ENCODE peak calls at places on chromosomes 4 and X, in nine cellular contexts. One of them, this sample, is unnamed.

GRCh38 chrX:139332441-139332840 is 198.1 kb upstream of the F9 start:
- DNase-seq in M059J: no peak
- DNase-seq in T1000: no peak
- DNase-seq in NCI-H1105 treated with DMSO at 0.1 percent for 48 hours: no peak
- DNase-seq in hippocampal formation: no peak
- DNase-seq in AG09309: no peak
- DNase-seq in AG10803: no peak
- DNase-seq in SW 1271: no peak
- DNase-seq in tibial artery: no peak
- DNase-seq in this sample: no peak

GRCh38 chr4:137125011-137125410 is 407.3 kb downstream of the PCDH18 start:
- DNase-seq in M059J: peak; percentile 16
- DNase-seq in T1000: no peak
- DNase-seq in NCI-H1105 treated with DMSO at 0.1 percent for 48 hours: no peak
- DNase-seq in hippocampal formation: no peak
- DNase-seq in AG09309: peak; percentile 40
- DNase-seq in AG10803: peak; percentile 66
- DNase-seq in SW 1271: no peak
- DNase-seq in tibial artery: peak; percentile 30
- DNase-seq in this sample: no peak

GRCh38 chr4:140090215-140090731 is 63.7 kb downstream of the MAML3 start:
- DNase-seq in M059J: peak; percentile 88
- DNase-seq in T1000: no peak
- DNase-seq in NCI-H1105 treated with DMSO at 0.1 percent for 48 hours: no peak
- DNase-seq in hippocampal formation: no peak
- DNase-seq in AG09309: no peak
- DNase-seq in AG10803: peak; percentile 46
- DNase-seq in SW 1271: peak; percentile 33
- DNase-seq in tibial artery: no peak
- DNase-seq in this sample: no peak

GRCh38 chrX:31392541-31392940 is 320.7 kb upstream of the FTHL17 start:
- DNase-seq in M059J: no peak
- DNase-seq in T1000: no peak
- DNase-seq in NCI-H1105 treated with DMSO at 0.1 percent for 48 hours: no peak
- DNase-seq in hippocampal formation: no peak
- DNase-seq in AG09309: no peak
- DNase-seq in AG10803: no peak
- DNase-seq in SW 1271: no peak
- DNase-seq in tibial artery: no peak
- DNase-seq in this sample: no peak

GRCh38 chrX:2463973-2464676 is 36.7 kb downstream of the DHRSX start:
- DNase-seq in M059J: no peak
- DNase-seq in T1000: no peak
- DNase-seq in NCI-H1105 treated with DMSO at 0.1 percent for 48 hours: no peak
- DNase-seq in hippocampal formation: no peak
- DNase-seq in AG09309: no peak
- DNase-seq in AG10803: no peak
- DNase-seq in SW 1271: no peak
- DNase-seq in tibial artery: no peak
- DNase-seq in this sample: no peak

GRCh38 chrX:28189011-28189410 is 207.8 kb upstream of the DCAF8L1 start:
- DNase-seq in M059J: peak; percentile 20
- DNase-seq in T1000: no peak
- DNase-seq in NCI-H1105 treated with DMSO at 0.1 percent for 48 hours: no peak
- DNase-seq in hippocampal formation: no peak
- DNase-seq in AG09309: no peak
- DNase-seq in AG10803: no peak
- DNase-seq in SW 1271: peak; percentile 7
- DNase-seq in tibial artery: no peak
- DNase-seq in this sample: no peak

GRCh38 chrX:49249616-49250015 is 14.3 kb downstream of the CCDC22 start:
- DNase-seq in M059J: no peak
- DNase-seq in T1000: no peak
- DNase-seq in NCI-H1105 treated with DMSO at 0.1 percent for 48 hours: no peak
- DNase-seq in hippocampal formation: no peak
- DNase-seq in AG09309: no peak
- DNase-seq in AG10803: no peak
- DNase-seq in SW 1271: no peak
- DNase-seq in tibial artery: no peak
- DNase-seq in this sample: no peak

GRCh38 chr4:69096810-69097209 is 536 bp downstream of the UGT2B7 start:
- DNase-seq in M059J: no peak
- DNase-seq in T1000: no peak
- DNase-seq in NCI-H1105 treated with DMSO at 0.1 percent for 48 hours: no peak
- DNase-seq in hippocampal formation: no peak
- DNase-seq in AG09309: no peak
- DNase-seq in AG10803: no peak
- DNase-seq in SW 1271: no peak
- DNase-seq in tibial artery: no peak
- DNase-seq in this sample: no peak

GRCh38 chrX:22300130-22300529 is 27.4 kb downstream of the CBLL2 start:
- DNase-seq in M059J: peak; percentile 81
- DNase-seq in T1000: peak; percentile 0
- DNase-seq in NCI-H1105 treated with DMSO at 0.1 percent for 48 hours: peak; percentile 75
- DNase-seq in hippocampal formation: no peak
- DNase-seq in AG09309: peak; percentile 56
- DNase-seq in AG10803: peak; percentile 74
- DNase-seq in SW 1271: no peak
- DNase-seq in tibial artery: no peak
- DNase-seq in this sample: no peak

GRCh38 chr4:52317981-52318380 is 266.9 kb downstream of the SPATA18 start:
- DNase-seq in M059J: no peak
- DNase-seq in T1000: no peak
- DNase-seq in NCI-H1105 treated with DMSO at 0.1 percent for 48 hours: no peak
- DNase-seq in hippocampal formation: no peak
- DNase-seq in AG09309: no peak
- DNase-seq in AG10803: no peak
- DNase-seq in SW 1271: no peak
- DNase-seq in tibial artery: no peak
- DNase-seq in this sample: no peak

GRCh38 chr4:20882500-20882899 is 182.2 kb downstream of the PACRGL start:
- DNase-seq in M059J: no peak
- DNase-seq in T1000: no peak
- DNase-seq in NCI-H1105 treated with DMSO at 0.1 percent for 48 hours: no peak
- DNase-seq in hippocampal formation: no peak
- DNase-seq in AG09309: no peak
- DNase-seq in AG10803: no peak
- DNase-seq in SW 1271: no peak
- DNase-seq in tibial artery: no peak
- DNase-seq in this sample: no peak

GRCh38 chr4:153535735-153536494 is 69.8 kb downstream of the TMEM131L start:
- DNase-seq in M059J: peak; percentile 46
- DNase-seq in T1000: no peak
- DNase-seq in NCI-H1105 treated with DMSO at 0.1 percent for 48 hours: no peak
- DNase-seq in hippocampal formation: no peak
- DNase-seq in AG09309: no peak
- DNase-seq in AG10803: peak; percentile 62
- DNase-seq in SW 1271: no peak
- DNase-seq in tibial artery: no peak
- DNase-seq in this sample: no peak

GRCh38 chr4:80045831-80046230 is 27.2 kb downstream of the ANTXR2 start:
- DNase-seq in M059J: no peak
- DNase-seq in T1000: no peak
- DNase-seq in NCI-H1105 treated with DMSO at 0.1 percent for 48 hours: no peak
- DNase-seq in hippocampal formation: no peak
- DNase-seq in AG09309: no peak
- DNase-seq in AG10803: peak; percentile 81
- DNase-seq in SW 1271: no peak
- DNase-seq in tibial artery: no peak
- DNase-seq in this sample: no peak

GRCh38 chr4:1177274-1178141 is 5.1 kb upstream of the SPON2 start:
- DNase-seq in M059J: peak; percentile 55
- DNase-seq in T1000: no peak
- DNase-seq in NCI-H1105 treated with DMSO at 0.1 percent for 48 hours: no peak
- DNase-seq in hippocampal formation: no peak
- DNase-seq in AG09309: no peak
- DNase-seq in AG10803: no peak
- DNase-seq in SW 1271: no peak
- DNase-seq in tibial artery: no peak
- DNase-seq in this sample: no peak

GRCh38 chrX:48578661-48579128 is 4.4 kb downstream of the RBM3 start:
- DNase-seq in M059J: peak; percentile 35
- DNase-seq in T1000: no peak
- DNase-seq in NCI-H1105 treated with DMSO at 0.1 percent for 48 hours: no peak
- DNase-seq in hippocampal formation: no peak
- DNase-seq in AG09309: no peak
- DNase-seq in AG10803: no peak
- DNase-seq in SW 1271: no peak
- DNase-seq in tibial artery: no peak
- DNase-seq in this sample: no peak

GRCh38 chrX:91389026-91389425 is 45.6 kb upstream of the PABPC5 start:
- DNase-seq in M059J: no peak
- DNase-seq in T1000: no peak
- DNase-seq in NCI-H1105 treated with DMSO at 0.1 percent for 48 hours: no peak
- DNase-seq in hippocampal formation: no peak
- DNase-seq in AG09309: no peak
- DNase-seq in AG10803: no peak
- DNase-seq in SW 1271: no peak
- DNase-seq in tibial artery: no peak
- DNase-seq in this sample: no peak

GRCh38 chrX:141760761-141761160 is 62.2 kb upstream of the SPANXD start:
- DNase-seq in M059J: peak; percentile 88
- DNase-seq in T1000: no peak
- DNase-seq in NCI-H1105 treated with DMSO at 0.1 percent for 48 hours: no peak
- DNase-seq in hippocampal formation: no peak
- DNase-seq in AG09309: no peak
- DNase-seq in AG10803: peak; percentile 0
- DNase-seq in SW 1271: peak; percentile 33
- DNase-seq in tibial artery: no peak
- DNase-seq in this sample: no peak

GRCh38 chrX:1274786-1275185 is 6.2 kb downstream of the CSF2RA start:
- DNase-seq in M059J: no peak
- DNase-seq in T1000: no peak
- DNase-seq in NCI-H1105 treated with DMSO at 0.1 percent for 48 hours: no peak
- DNase-seq in hippocampal formation: no peak
- DNase-seq in AG09309: no peak
- DNase-seq in AG10803: no peak
- DNase-seq in SW 1271: no peak
- DNase-seq in tibial artery: no peak
- DNase-seq in this sample: no peak

GRCh38 chr4:184804621-184805020 is 21.1 kb downstream of the ACSL1 start:
- DNase-seq in M059J: no peak
- DNase-seq in T1000: no peak
- DNase-seq in NCI-H1105 treated with DMSO at 0.1 percent for 48 hours: no peak
- DNase-seq in hippocampal formation: no peak
- DNase-seq in AG09309: no peak
- DNase-seq in AG10803: no peak
- DNase-seq in SW 1271: no peak
- DNase-seq in tibial artery: no peak
- DNase-seq in this sample: no peak

GRCh38 chr4:158193171-158193749 is 17.0 kb upstream of the TMEM144 start:
- DNase-seq in M059J: peak; percentile 43
- DNase-seq in T1000: no peak
- DNase-seq in NCI-H1105 treated with DMSO at 0.1 percent for 48 hours: peak; percentile 27
- DNase-seq in hippocampal formation: peak; percentile 83
- DNase-seq in AG09309: no peak
- DNase-seq in AG10803: peak; percentile 20
- DNase-seq in SW 1271: peak; percentile 24
- DNase-seq in tibial artery: no peak
- DNase-seq in this sample: no peak

GRCh38 chrX:49959602-49960001 is 37.2 kb downstream of the CLCN5 start:
- DNase-seq in M059J: no peak
- DNase-seq in T1000: no peak
- DNase-seq in NCI-H1105 treated with DMSO at 0.1 percent for 48 hours: no peak
- DNase-seq in hippocampal formation: no peak
- DNase-seq in AG09309: no peak
- DNase-seq in AG10803: no peak
- DNase-seq in SW 1271: no peak
- DNase-seq in tibial artery: no peak
- DNase-seq in this sample: no peak

GRCh38 chrX:51336584-51336983 is 4.0 kb downstream of the NUDT10 start:
- DNase-seq in M059J: peak; percentile 24
- DNase-seq in T1000: no peak
- DNase-seq in NCI-H1105 treated with DMSO at 0.1 percent for 48 hours: peak; percentile 37
- DNase-seq in hippocampal formation: peak; percentile 48
- DNase-seq in AG09309: peak; percentile 10
- DNase-seq in AG10803: peak; percentile 40
- DNase-seq in SW 1271: peak; percentile 1
- DNase-seq in tibial artery: no peak
- DNase-seq in this sample: peak; percentile 11

This sample was measured in stimulated activated naive B cell treated with anti-CD40 and anti-IgM and Interleukin-4, amounts not matched to agents 10 μg/mL and 1 μg/mL and 100 μg/mL, for 72 hours.